ENCODE peak calls at places on chromosomes 7 and 10, in eight cellular contexts. E is cardiac septum; B is stimulated activated CD8-positive, alpha-beta memory T cell treated with anti-CD3 and anti-CD28 coated beads, Interleukin-7, amount 100 ng/mL, for 4 hours; F is activated CD4-positive, CD25-positive, alpha-beta regulatory T cell; Z is dorsolateral prefrontal cortex; W is fibroblast of lung; N is putamen; Q is iris pigment epithelial cell. T is an unnamed sample.

GRCh38 chr7:17564678-17565209 is 266.3 kb downstream of the AHR start:
- DNase-seq in E (no peak), B (no peak), F (no peak), Z (no peak), W (peak), N (no peak), Q (peak), T (no peak)

GRCh38 chr10:29668628-29669027 is 33.9 kb upstream of the SVIL start:
- DNase-seq in E (no peak), B (no peak), F (no peak), Z (no peak), W (no peak), N (no peak), Q (peak), T (no peak)

GRCh38 chr7:81604075-81604807 is 165.6 kb downstream of the HGF start:
- DNase-seq in E (no peak), B (no peak), F (no peak), Z (no peak), W (peak), N (no peak), Q (peak), T (no peak)

GRCh38 chr7:641269-641671 is 85.2 kb upstream of the DNAAF5 start:
- DNase-seq in E (no peak), B (no peak), F (no peak), Z (no peak), W (peak), N (no peak), Q (peak), T (no peak)

GRCh38 chr10:95276367-95277200 is 14.2 kb downstream of the PDLIM1 start:
- DNase-seq in E (no peak), B (no peak), F (no peak), Z (no peak), W (no peak), N (no peak), Q (no peak), T (no peak)

GRCh38 chr10:17784701-17785100 is 24.4 kb upstream of the MRC1 start:
- DNase-seq in E (no peak), B (no peak), F (no peak), Z (no peak), W (no peak), N (no peak), Q (peak), T (no peak)

GRCh38 chr10:119283387-119283786 is 76.0 kb downstream of the GRK5 start:
- DNase-seq in E (no peak), B (no peak), F (no peak), Z (no peak), W (no peak), N (no peak), Q (no peak), T (no peak)

GRCh38 chr7:18064242-18064838 is 36.7 kb upstream of the PRPS1L1 start:
- DNase-seq in E (no peak), B (no peak), F (no peak), Z (no peak), W (no peak), N (no peak), Q (no peak), T (no peak)

GRCh38 chr10:1360011-1360580 is 303.9 kb downstream of the WDR37 start:
- DNase-seq in E (peak), B (no peak), F (no peak), Z (no peak), W (no peak), N (no peak), Q (no peak), T (no peak)

GRCh38 chr10:80204193-80204714 is 1.1 kb downstream of the ANXA11 start:
- DNase-seq in E (no peak), B (no peak), F (no peak), Z (no peak), W (no peak), N (no peak), Q (peak), T (no peak)

GRCh38 chr10:63058236-63058635 is 74.9 kb upstream of the NRBF2 start:
- DNase-seq in E (no peak), B (no peak), F (no peak), Z (no peak), W (no peak), N (no peak), Q (no peak), T (no peak)

T was measured in sigmoid colon.